ENCODE peak calls at places on chromosomes 7 and 10, in eight cellular contexts. X, B, F, N, M, R, U and V are unnamed samples.

GRCh38 chr10:79488303-79488702 is 24.0 kb upstream of the EIF5AL1 start:
- DNase-seq in N (peak; percentile 97), X (peak; percentile 76), F (peak; percentile 94), B (no peak), R (no peak), M (no peak), U (no peak), V (no peak)

GRCh38 chr10:116665541-116666125 is 44.9 kb downstream of the PNLIPRP2 start:
- DNase-seq in M (no peak), R (no peak), B (no peak), N (peak; percentile 3), U (peak; percentile 54), F (no peak), X (no peak), V (peak; percentile 83)

GRCh38 chr7:106465704-106466468 is 181.1 kb upstream of the NAMPT start:
- DNase-seq in F (no peak), B (no peak), X (no peak), U (no peak), N (peak; percentile 48), R (no peak), M (no peak), V (no peak)

GRCh38 chr10:45471531-45472310 is 97.7 kb downstream of the ALOX5 start:
- DNase-seq in B (no peak), M (no peak), X (peak; percentile 82), F (no peak), N (no peak), R (no peak), U (no peak), V (no peak)

GRCh38 chr10:79979973-79980687 is 31.2 kb upstream of the SFTPD start:
- DNase-seq in M (no peak), U (no peak), N (no peak), R (no peak), X (peak; percentile 47), B (no peak), F (no peak), V (no peak)

GRCh38 chr7:4706384-4707032 is 24.4 kb downstream of the FOXK1 start:
- DNase-seq in R (no peak), F (peak; percentile 85), U (no peak), M (no peak), N (no peak), B (peak; percentile 70), X (peak; percentile 77), V (no peak)

GRCh38 chr7:29434405-29434804 is 129.2 kb upstream of the PRR15 start:
- DNase-seq in X (no peak), F (no peak), B (no peak), N (no peak), R (no peak), M (no peak), U (no peak), V (no peak)

GRCh38 chr7:123555484-123555883 is 2.1 kb downstream of the NDUFA5 start:
- DNase-seq in M (no peak), B (no peak), U (no peak), R (no peak), N (no peak), X (no peak), F (no peak), V (no peak)

GRCh38 chr7:36283711-36284130 is 105.9 kb upstream of the ANLN start:
- DNase-seq in X (peak; percentile 69), F (peak; percentile 29), N (no peak), B (no peak), U (no peak), M (no peak), R (peak; percentile 36), V (no peak)

GRCh38 chr10:125868372-125868975 is 12.6 kb downstream of the DHX32 start:
- DNase-seq in F (peak; percentile 60), R (no peak), X (peak; percentile 66), N (peak; percentile 68), M (peak; percentile 32), U (peak; percentile 11), B (peak; percentile 46), V (no peak)

GRCh38 chr10:110535958-110536891 is 31.3 kb upstream of the SMC3 start:
- DNase-seq in B (peak; percentile 89), R (no peak), X (peak; percentile 79), U (peak; percentile 65), N (peak; percentile 46), M (no peak), F (peak; percentile 49), V (no peak)

GRCh38 chr10:73774637-73775036 is 7.2 kb upstream of the CHCHD1 start:
- DNase-seq in F (peak; percentile 43), X (no peak), R (no peak), M (no peak), U (no peak), N (peak; percentile 41), B (no peak), V (no peak)

GRCh38 chr7:152335900-152336571 is 99.8 kb downstream of the KMT2C start:
- DNase-seq in R (no peak), F (peak; percentile 48), X (no peak), U (no peak), N (no peak), M (no peak), B (no peak), V (no peak)

GRCh38 chr7:152336754-152337368 is 98.9 kb downstream of the KMT2C start:
- DNase-seq in X (peak; percentile 61), N (peak; percentile 55), F (peak; percentile 58), M (peak; percentile 51), R (no peak), U (peak; percentile 14), B (peak; percentile 51), V (no peak)

GRCh38 chr7:152341914-152342236 is 93.9 kb downstream of the KMT2C start:
- DNase-seq in N (no peak), M (no peak), B (no peak), F (no peak), X (no peak), R (no peak), U (no peak), V (no peak)

GRCh38 chr7:152341039-152341913 is 94.5 kb downstream of the KMT2C start:
- DNase-seq in U (peak; percentile 24), N (peak; percentile 67), B (peak; percentile 41), R (no peak), X (peak; percentile 51), F (peak; percentile 74), M (peak; percentile 71), V (no peak)

GRCh38 chr7:152338553-152338952 is 97.2 kb downstream of the KMT2C start:
- DNase-seq in X (no peak), M (no peak), N (peak; percentile 17), F (no peak), B (no peak), R (no peak), U (no peak), V (no peak)
- H3K4me1 ChIP-seq in X (no peaks in the 10 kb centered on the region), M (no peaks in the 10 kb centered on the region), N (peaks cover 44% of the 10 kb centered on the region), F (peaks cover 3% of the 10 kb centered on the region), B (peaks cover 19% of the 10 kb centered on the region), R (peaks cover 4% of the 10 kb centered on the region), U (no peaks in the 10 kb centered on the region), V (peaks cover 66% of the 10 kb centered on the region)

GRCh38 chr7:117718116-117718515 is 155.1 kb downstream of the CTTNBP2 start:
- DNase-seq in X (no peak), U (no peak), M (no peak), R (no peak), F (no peak), B (no peak), N (no peak), V (no peak)
- H3K4me3 ChIP-seq in X (no peak overlapping the region), U (no peak overlapping the region), M (no peak overlapping the region), R (no peak overlapping the region), F (no peak overlapping the region), B (no peak overlapping the region), N (no peak overlapping the region), V (no peak overlapping the region)

DNA sequence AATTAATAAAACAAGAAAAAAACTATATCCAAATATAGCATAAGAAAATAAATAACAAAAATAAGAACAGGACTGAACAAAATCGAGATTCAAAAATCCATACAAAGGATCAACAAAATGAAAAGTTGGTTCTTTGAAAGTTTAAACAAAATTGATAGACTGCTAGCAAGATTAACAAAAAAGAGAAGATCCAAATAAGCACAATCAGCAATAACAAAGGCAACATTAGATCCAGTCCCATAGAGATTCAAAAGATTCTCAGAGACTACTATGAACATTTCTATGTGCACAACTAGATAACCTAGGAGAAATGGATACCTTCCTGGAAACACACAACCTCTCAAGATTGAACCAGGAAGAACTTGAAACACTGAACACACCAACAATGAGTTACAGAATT is 534.6 kb downstream of the PCDH15 start:
- DNase-seq in B (no peak), N (no peak), M (no peak), X (no peak), R (no peak), U (no peak), F (no peak), V (no peak)
- H3K4me1 ChIP-seq in B (no peaks in the 10 kb centered on the region), N (no peaks in the 10 kb centered on the region), M (no peaks in the 10 kb centered on the region), X (no peaks in the 10 kb centered on the region), R (no peaks in the 10 kb centered on the region), U (no peaks in the 10 kb centered on the region), F (no peaks in the 10 kb centered on the region), V (no peaks in the 10 kb centered on the region)

GRCh38 chr7:130912910-130913720 is 179.1 kb upstream of the KLF14 start:
- DNase-seq in U (peak; percentile 79), B (peak; percentile 89), N (peak; percentile 96), M (no peak), F (peak; percentile 98), R (peak; percentile 24), X (no peak), V (no peak)

GRCh38 chr7:130912086-130912909 is 178.3 kb upstream of the KLF14 start:
- DNase-seq in N (peak; percentile 83), U (peak; percentile 62), F (peak; percentile 80), M (no peak), X (no peak), R (no peak), B (no peak), V (no peak)

GRCh38 chr7:130909161-130909836 is 175.3 kb upstream of the KLF14 start:
- DNase-seq in U (no peak), X (no peak), B (no peak), R (no peak), M (no peak), N (no peak), F (no peak), V (no peak)

GRCh38 chr7:130909881-130910672 is 176.1 kb upstream of the KLF14 start:
- DNase-seq in R (no peak), N (no peak), M (no peak), F (peak; percentile 81), B (no peak), X (no peak), U (no peak), V (no peak)

DNA sequence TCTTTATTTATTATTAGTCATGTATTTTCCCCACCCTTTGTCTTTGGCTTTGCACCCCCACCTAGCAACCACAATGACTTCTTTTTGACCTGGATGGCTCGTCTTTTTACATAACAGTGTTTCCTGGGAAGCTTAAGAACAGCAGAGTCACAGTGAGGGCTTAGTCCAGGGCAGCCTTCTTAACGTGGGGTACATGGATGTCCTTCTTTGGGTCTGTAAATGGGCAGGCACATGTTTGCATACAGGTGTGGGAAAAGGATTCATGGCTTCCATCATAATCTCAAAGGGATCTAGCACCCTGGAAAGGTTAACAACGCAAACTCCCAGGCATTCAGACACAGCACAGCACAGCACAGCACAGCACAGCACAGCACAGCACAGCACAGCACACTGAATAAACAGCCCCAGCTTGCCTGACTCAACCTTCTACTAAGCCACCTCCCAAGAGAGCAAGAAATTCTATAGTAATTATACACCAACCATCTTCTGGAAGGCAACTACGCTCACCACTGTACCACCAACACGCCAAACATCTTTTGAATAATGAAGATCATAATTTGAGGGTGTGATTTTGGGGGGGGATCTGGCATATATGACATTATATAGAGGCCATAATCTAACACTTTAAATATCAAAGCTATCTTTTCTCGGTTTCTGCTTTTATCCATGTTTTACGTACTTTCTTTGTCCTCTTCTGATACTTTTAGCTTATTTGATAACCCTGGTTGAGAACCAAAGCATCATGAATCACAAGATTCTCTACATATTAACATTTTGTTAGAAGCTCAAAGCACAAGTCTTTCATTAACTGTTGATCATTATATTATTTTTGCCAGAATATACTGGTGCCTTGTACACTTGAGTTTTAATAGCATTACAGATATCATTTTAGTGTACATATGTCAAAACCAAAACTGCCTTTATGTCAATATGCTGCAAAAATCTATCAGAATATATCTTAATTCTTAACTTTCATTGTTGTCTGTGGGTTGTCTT is 177.2 kb upstream of the KLF14 start:
- DNase-seq in M (no peak), X (peak; percentile 71), R (no peak), N (peak; percentile 79), F (peak; percentile 77), U (no peak), B (peak; percentile 83), V (peak; percentile 67)
- H3K4me3 ChIP-seq in M (peak overlapping the region; percentile 68), X (no peak overlapping the region), R (peak overlapping the region; percentile 47), N (peak overlapping the region; percentile 91), F (peak overlapping the region; percentile 55), U (peak overlapping the region; percentile 54), B (peak overlapping the region; percentile 60), V (peak overlapping the region; percentile 9)